ENCODE peak calls at places on chromosomes 7 and 10, in four cellular contexts. I, G, J and A are unnamed samples.

GRCh38 chr7:45092100-45092930 is 3.5 kb upstream of the NACAD start:
- DNase-seq in I (no peak), G (no peak), J (no peak), A (peak)

GRCh38 chr7:78530351-78530750 is 731.8 kb downstream of the PHTF2 start:
- DNase-seq in I (peak), G (no peak), J (peak), A (peak)

GRCh38 chr7:138226851-138227250 is 150.6 kb downstream of the AKR1D1 start:
- DNase-seq in I (no peak), G (no peak), J (no peak), A (no peak)

GRCh38 chr10:113362645-113363091 is 190.2 kb upstream of the HABP2 start:
- DNase-seq in I (no peak), G (no peak), J (peak), A (no peak)

GRCh38 chr7:22361795-22362194 is 4.8 kb upstream of the RAPGEF5 start:
- DNase-seq in I (no peak), G (peak), J (no peak), A (peak)

GRCh38 chr10:131387018-131387529 is 75.6 kb upstream of the TCERG1L start:
- DNase-seq in I (no peak), G (no peak), J (no peak), A (no peak)

GRCh38 chr7:142328551-142328950 is 70.7 kb upstream of the PRSS58 start:
- DNase-seq in I (no peak), G (no peak), J (no peak), A (no peak)

GRCh38 chr10:122139627-122140151 is 131.4 kb upstream of the BTBD16 start:
- DNase-seq in I (no peak), G (no peak), J (no peak), A (peak)

GRCh38 chr7:31957090-31957720 is 113.0 kb downstream of the PDE1C start:
- DNase-seq in I (peak), G (no peak), J (peak), A (no peak)

GRCh38 chr7:151837285-151838042 is 39.5 kb downstream of the PRKAG2 start:
- DNase-seq in I (no peak), G (no peak), J (no peak), A (no peak)

GRCh38 chr10:110963162-110963561 is 43.8 kb downstream of the SHOC2 start:
- DNase-seq in I (no peak), G (no peak), J (no peak), A (no peak)

GRCh38 chr7:152747224-152747623 is 12.3 kb upstream of the ACTR3B start:
- DNase-seq in I (no peak), G (no peak), J (no peak), A (no peak)